ENCODE peak calls at places on chromosomes 3 and 15, in four cellular contexts. P is GM12878, B is HepG2, R is K562. N is an unnamed sample.

GRCh38 chr15:48774484-48774883 is 36.4 kb downstream of the CEP152 start:
- DNase-seq in P (no peak), B (no peak), R (no peak), N (no peak)

GRCh38 chr3:132268956-132269355 is 48.3 kb upstream of the ACP3 start:
- DNase-seq in P (no peak), B (no peak), R (peak; percentile 18), N (peak; percentile 23)

GRCh38 chr15:79179108-79179561 is 88.6 kb upstream of the RASGRF1 start:
- DNase-seq in P (no peak), B (peak; percentile 73), R (peak; percentile 88), N (peak; percentile 59)

GRCh38 chr3:71926242-71926560 is 141.3 kb upstream of the PROK2 start:
- DNase-seq in P (no peak), B (peak; percentile 39), R (peak; percentile 20), N (peak; percentile 22)

GRCh38 chr3:49616491-49616941 is 57.6 kb upstream of the APEH start:
- DNase-seq in P (no peak), B (no peak), R (no peak), N (no peak)

GRCh38 chr3:9915252-9916141 is 1.4 kb upstream of the IL17RC start:
- DNase-seq in P (no peak), B (peak; percentile 36), R (no peak), N (peak; percentile 42)

GRCh38 chr3:171353423-171353822 is 106.8 kb downstream of the TNIK start:
- DNase-seq in P (no peak), B (no peak), R (no peak), N (no peak)

GRCh38 chr3:12967751-12968209 is 105.4 kb downstream of the IQSEC1 start:
- DNase-seq in P (no peak), B (peak; percentile 88), R (peak; percentile 92), N (peak; percentile 100)

GRCh38 chr15:31472636-31473383 is 146.2 kb downstream of the KLF13 start:
- DNase-seq in P (peak; percentile 79), B (no peak), R (no peak), N (no peak)

GRCh38 chr3:10393514-10393913 is 72.6 kb upstream of the SEC13 start:
- DNase-seq in P (no peak), B (no peak), R (no peak), N (no peak)

GRCh38 chr3:140251678-140252077 is 316.7 kb downstream of the CLSTN2 start:
- DNase-seq in P (no peak), B (no peak), R (no peak), N (no peak)

GRCh38 chr3:13420817-13421755 is 964 bp upstream of the NUP210 start:
- DNase-seq in P (peak; percentile 57), B (no peak), R (peak; percentile 91), N (no peak)

GRCh38 chr3:32399030-32399620 is 7.5 kb downstream of the CMTM7 start:
- DNase-seq in P (no peak), B (peak; percentile 62), R (peak; percentile 68), N (peak; percentile 52)

GRCh38 chr15:58285921-58286278 is 145.9 kb upstream of the LIPC start:
- DNase-seq in P (no peak), B (peak; percentile 58), R (no peak), N (no peak)

GRCh38 chr15:78666010-78666409 is 25.0 kb upstream of the CHRNB4 start:
- DNase-seq in P (no peak), B (no peak), R (no peak), N (no peak)

GRCh38 chr3:52198643-52199608 is 966 bp downstream of the ALAS1 start:
- DNase-seq in P (no peak), B (no peak), R (no peak), N (no peak)

GRCh38 chr3:37144806-37145205 is 29.6 kb downstream of the LRRFIP2 start:
- DNase-seq in P (no peak), B (peak; percentile 30), R (no peak), N (no peak)

GRCh38 chr3:160210799-160211221 is 14.4 kb upstream of the C3orf80 start:
- DNase-seq in P (no peak), B (peak; percentile 11), R (peak; percentile 31), N (peak; percentile 43)
- TF ChIP-seq FOXK2 in P (no peak), B (no peak), R (no peak), N (no peak)

GRCh38 chr3:128491071-128491899 is 1.7 kb downstream of the GATA2 start:
- DNase-seq in P (no peak), B (no peak), R (peak; percentile 45), N (no peak)
- TF ChIP-seq FOXK2 in P (no peak), B (no peak), R (no peak), N (no peak)

DNA sequence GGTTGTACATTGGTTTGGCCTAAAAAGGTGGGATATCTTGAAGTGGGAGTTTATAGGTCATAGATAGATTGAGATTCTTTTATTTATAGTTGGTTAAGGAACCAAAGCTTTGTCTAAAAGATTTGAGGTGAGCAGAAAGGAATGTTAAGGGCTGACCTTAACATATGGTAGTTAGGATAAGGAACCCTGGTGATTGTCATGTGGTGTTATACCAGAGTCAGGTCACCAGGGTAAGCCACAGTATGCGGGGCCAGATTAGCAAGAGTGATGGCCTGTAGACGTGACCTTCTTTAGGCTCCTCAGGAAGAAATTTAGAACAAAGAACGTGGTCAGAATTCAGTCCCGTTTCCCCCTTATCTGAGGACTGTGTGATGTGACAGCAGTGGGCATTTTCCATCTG is 249.2 kb downstream of the GABRG3 start:
- DNase-seq in P (no peak), B (no peak), R (peak; percentile 47), N (no peak)
- TF ChIP-seq FOXK2 in P (no peak), B (no peak), R (no peak), N (no peak)

DNA sequence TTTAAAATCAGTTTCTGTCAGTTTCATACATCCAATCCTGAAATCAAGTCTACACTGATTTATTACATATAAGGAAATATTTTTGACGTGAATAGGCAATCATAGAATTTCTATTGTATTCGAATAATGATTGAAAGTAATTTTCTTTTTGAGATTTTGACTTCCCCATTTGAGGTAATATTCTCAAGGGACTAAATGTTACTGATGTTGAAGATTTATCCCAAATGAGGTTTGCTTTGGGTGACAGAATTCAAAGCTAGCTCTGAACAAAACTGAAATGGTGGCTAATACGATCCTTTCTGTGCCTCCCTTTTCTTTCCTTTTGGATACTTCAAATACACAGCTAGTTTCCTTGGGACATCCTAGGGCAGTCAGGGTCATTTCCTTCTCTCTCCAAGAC is 12.9 kb upstream of the CNBP start:
- DNase-seq in P (no peak), B (no peak), R (no peak), N (no peak)
- TF ChIP-seq FOXK2 in P (no peak), B (no peak), R (no peak), N (no peak)

GRCh38 chr15:38522922-38523321 is 41.7 kb downstream of the RASGRP1 start:
- DNase-seq in P (no peak), B (no peak), R (no peak), N (no peak)

GRCh38 chr15:38524156-38524555 is 40.5 kb downstream of the RASGRP1 start:
- DNase-seq in P (no peak), B (no peak), R (no peak), N (no peak)

GRCh38 chr15:38518084-38518483 is 46.5 kb downstream of the RASGRP1 start:
- DNase-seq in P (no peak), B (no peak), R (no peak), N (no peak)

GRCh38 chr15:38520035-38520434 is 44.6 kb downstream of the RASGRP1 start:
- DNase-seq in P (no peak), B (no peak), R (no peak), N (no peak)

GRCh38 chr15:38521316-38521715 is 43.3 kb downstream of the RASGRP1 start:
- DNase-seq in P (no peak), B (no peak), R (no peak), N (no peak)
- TF ChIP-seq FOXK2 in P (no peak), B (no peak), R (no peak), N (no peak)

GRCh38 chr3:11651477-11651876 is 7.8 kb upstream of the VGLL4 start:
- DNase-seq in P (no peak), B (no peak), R (no peak), N (no peak)

GRCh38 chr3:11654166-11654565 is 10.5 kb upstream of the VGLL4 start:
- DNase-seq in P (no peak), B (no peak), R (no peak), N (no peak)

GRCh38 chr3:11653298-11654055 is 9.8 kb upstream of the VGLL4 start:
- DNase-seq in P (no peak), B (peak; percentile 57), R (peak; percentile 22), N (no peak)

GRCh38 chr3:11650391-11650790 is 6.7 kb upstream of the VGLL4 start:
- DNase-seq in P (no peak), B (no peak), R (no peak), N (no peak)

DNA sequence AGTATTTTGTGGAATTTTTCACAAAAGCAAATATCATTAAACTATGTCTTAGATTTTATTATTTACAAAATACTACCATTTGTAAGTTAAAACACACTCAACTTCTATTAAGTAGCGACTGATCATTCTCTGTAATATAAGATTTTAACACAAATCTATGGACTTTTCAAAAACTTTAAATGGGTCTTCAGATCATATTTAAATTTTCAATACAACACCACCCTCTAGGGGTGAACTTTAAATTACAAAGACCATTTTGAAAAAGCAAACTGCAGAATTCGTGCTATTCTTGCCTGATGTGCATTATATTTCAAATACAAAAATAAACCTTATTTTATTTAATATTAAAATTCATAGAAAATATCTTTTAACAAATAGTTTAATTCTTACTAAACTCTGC is 8.2 kb upstream of the VGLL4 start:
- DNase-seq in P (no peak), B (peak; percentile 29), R (peak; percentile 54), N (no peak)
- TF ChIP-seq FOXK2 in P (no peak), B (no peak), R (no peak), N (no peak)

GRCh38 chr15:91853968-91854943 is 748 bp downstream of the SLCO3A1 start:
- DNase-seq in P (no peak), B (no peak), R (no peak), N (peak; percentile 42)
- TF ChIP-seq FOXK2 in P (no peak), B (no peak), R (no peak), N (no peak)

DNA sequence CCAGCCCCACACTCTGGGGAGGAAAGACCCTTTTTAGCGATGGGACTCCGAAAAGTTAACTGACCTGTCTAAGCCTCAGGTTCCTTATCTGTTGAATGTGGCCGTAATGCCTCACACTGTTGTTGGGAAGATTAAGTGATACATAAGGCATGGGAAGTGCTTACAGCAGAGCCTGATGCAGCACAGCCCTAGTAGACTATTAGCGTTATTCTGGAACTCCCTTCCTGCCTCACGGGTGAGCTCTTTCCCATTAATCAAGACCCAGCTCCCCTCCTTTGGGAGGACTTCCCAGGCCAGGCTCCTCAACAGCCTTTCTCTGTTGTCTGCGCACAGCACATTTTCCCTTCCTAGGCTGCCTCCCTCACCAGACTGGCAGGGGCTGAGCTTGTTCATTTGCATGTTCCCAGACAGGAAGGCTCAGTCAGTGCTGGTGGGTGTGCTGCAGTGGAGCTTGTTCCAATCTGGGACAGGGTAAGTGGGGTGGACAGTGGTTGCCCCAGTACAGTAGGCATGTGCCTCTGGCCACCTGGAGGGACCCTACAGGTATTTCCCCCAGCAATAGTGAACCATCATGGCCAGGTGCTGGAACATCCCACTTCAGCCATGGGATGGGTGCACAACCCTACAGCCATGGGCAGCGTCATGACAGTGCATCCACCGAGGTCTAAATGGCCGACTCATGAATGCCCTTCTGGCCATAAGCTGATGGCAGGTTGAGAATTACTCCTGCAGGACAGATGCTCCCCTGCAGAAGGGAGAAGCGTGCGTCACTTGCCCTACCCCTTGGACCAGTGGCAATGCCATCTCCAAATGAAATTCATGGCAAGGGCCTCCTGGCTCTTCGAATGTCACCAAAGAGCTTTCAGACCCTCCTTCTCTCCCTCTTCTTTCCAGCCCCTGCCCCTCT is 5.8 kb upstream of the PSTPIP1 start:
- DNase-seq in P (no peak), B (no peak), R (peak; percentile 6), N (no peak)
- TF ChIP-seq FOXK2 in P (no peak), B (no peak), R (no peak), N (no peak)

N was measured in HEK293T.